ENCODE peak calls at places on chromosome 12, in nine cellular contexts. Y is mesendoderm, B is HCT116, C is lung, A is left ventricle myocardium inferior, D is mucosa of descending colon, N is BJ, M is uterus, Z is body of pancreas. W is an unnamed sample. For H3K36me3, the result is how much of the 10 kb centered on the place peaks cover.

GRCh38 chr12:9636807-9637206 is 29.1 kb upstream of the KLRB1 start:
- DNase-seq in Y (no peak), B (no peak), C (no peak), A (no peak), D (no peak), N (no peak), M (no peak), Z (no peak), W (no peak)

GRCh38 chr12:98002887-98003493 is 512.4 kb upstream of the TMPO start:
- DNase-seq in Y (peak), B (peak), C (peak), A (no peak), D (no peak), N (no peak), M (no peak), Z (peak), W (peak)

GRCh38 chr12:9378430-9378835 is 170.2 kb upstream of the PZP start:
- DNase-seq in Y (peak), B (no peak), C (no peak), A (no peak), D (no peak), N (no peak), M (no peak), Z (no peak), W (no peak)

GRCh38 chr12:52389313-52390207 is 4.1 kb upstream of the KRT84 start:
- DNase-seq in Y (peak), B (no peak), C (no peak), A (no peak), D (no peak), N (no peak), M (no peak), Z (no peak), W (no peak)

GRCh38 chr12:108455706-108456105 is 59.4 kb upstream of the FICD start:
- DNase-seq in Y (no peak), B (no peak), C (no peak), A (no peak), D (no peak), N (no peak), M (no peak), Z (no peak), W (no peak)

GRCh38 chr12:57078519-57079404 is at the start of gene NEMP1:
- DNase-seq in Y (peak), B (peak), C (peak), A (peak), D (peak), N (peak), M (peak), Z (peak), W (peak)

GRCh38 chr12:71648537-71648936 is 15.1 kb downstream of the ZFC3H1 start:
- DNase-seq in Y (no peak), B (no peak), C (no peak), A (no peak), D (no peak), N (no peak), M (no peak), Z (no peak), W (no peak)

GRCh38 chr12:27870939-27871338 is 90.9 kb upstream of the MANSC4 start:
- DNase-seq in Y (no peak), B (no peak), C (no peak), A (no peak), D (no peak), N (no peak), M (no peak), Z (no peak), W (no peak)

GRCh38 chr12:42410345-42410744 is 84.4 kb downstream of the PPHLN1 start:
- DNase-seq in Y (no peak), B (no peak), C (no peak), A (no peak), D (no peak), N (no peak), M (no peak), Z (no peak), W (no peak)

GRCh38 chr12:16119618-16120017 is 157.9 kb downstream of the SLC15A5 start:
- DNase-seq in Y (no peak), B (no peak), C (no peak), A (no peak), D (no peak), N (no peak), M (no peak), Z (no peak), W (no peak)

GRCh38 chr12:56836317-56836716 is 73.2 kb downstream of the HSD17B6 start:
- DNase-seq in Y (peak), B (no peak), C (peak), A (peak), D (no peak), N (peak), M (peak), Z (no peak), W (peak)

GRCh38 chr12:32407795-32408194 is 8.4 kb downstream of the FGD4 start:
- DNase-seq in Y (no peak), B (no peak), C (no peak), A (no peak), D (no peak), N (no peak), M (no peak), Z (no peak), W (no peak)

GRCh38 chr12:68375701-68376469 is 43.7 kb upstream of the MDM1 start:
- DNase-seq in Y (no peak), B (no peak), C (no peak), A (no peak), D (no peak), N (no peak), M (no peak), Z (no peak), W (no peak)

GRCh38 chr12:39972119-39972518 is 133.8 kb downstream of the SLC2A13 start:
- DNase-seq in Y (peak), B (no peak), C (no peak), A (no peak), D (no peak), N (peak), M (no peak), Z (no peak), W (no peak)

GRCh38 chr12:22229652-22230279 is 104.7 kb downstream of the ST8SIA1 start:
- DNase-seq in Y (no peak), B (no peak), C (no peak), A (no peak), D (no peak), N (no peak), M (no peak), Z (no peak), W (no peak)

GRCh38 chr12:123111498-123112165 is 39.3 kb downstream of the PITPNM2 start:
- DNase-seq in Y (no peak), B (no peak), C (no peak), A (no peak), D (no peak), N (no peak), M (no peak), Z (no peak), W (no peak)

GRCh38 chr12:21502164-21502496 is 541 bp downstream of the GOLT1B start:
- DNase-seq in Y (no peak), B (no peak), C (no peak), A (no peak), D (no peak), N (no peak), M (no peak), Z (peak), W (peak)

GRCh38 chr12:81896771-81897170 is 137.6 kb upstream of the PPFIA2 start:
- DNase-seq in Y (peak), B (no peak), C (no peak), A (no peak), D (no peak), N (no peak), M (no peak), Z (no peak), W (no peak)

GRCh38 chr12:102534899-102535298 is 54.5 kb upstream of the IGF1 start:
- DNase-seq in Y (no peak), B (no peak), C (no peak), A (no peak), D (no peak), N (no peak), M (no peak), Z (no peak), W (no peak)

GRCh38 chr12:118038122-118038521 is 21.6 kb downstream of the RFC5 start:
- DNase-seq in Y (no peak), B (no peak), C (no peak), A (no peak), D (no peak), N (no peak), M (no peak), Z (no peak), W (no peak)

GRCh38 chr12:42426733-42427132 is 100.8 kb downstream of the PPHLN1 start:
- DNase-seq in Y (peak), B (peak), C (no peak), A (no peak), D (no peak), N (no peak), M (no peak), Z (no peak), W (no peak)

GRCh38 chr12:123890536-123890902 is 82.1 kb downstream of the CCDC92 start:
- DNase-seq in Y (no peak), B (no peak), C (no peak), A (no peak), D (no peak), N (no peak), M (no peak), Z (no peak), W (no peak)

GRCh38 chr12:93181396-93181965 is 196.2 kb upstream of the NUDT4 start:
- DNase-seq in Y (no peak), B (no peak), C (no peak), A (no peak), D (no peak), N (no peak), M (no peak), Z (no peak), W (no peak)

GRCh38 chr12:25241171-25242020 is 9.3 kb downstream of the KRAS start:
- DNase-seq in Y (peak), B (peak), C (no peak), A (no peak), D (no peak), N (no peak), M (no peak), Z (no peak), W (no peak)

GRCh38 chr12:121295123-121295745 is 1.3 kb downstream of the CAMKK2 start:
- DNase-seq in Y (peak), B (no peak), C (no peak), A (no peak), D (no peak), N (no peak), M (no peak), Z (no peak), W (no peak)

GRCh38 chr12:45601390-45601789 is 128.1 kb upstream of the ARID2 start:
- DNase-seq in Y (no peak), B (no peak), C (no peak), A (no peak), D (no peak), N (no peak), M (no peak), Z (no peak), W (no peak)

GRCh38 chr12:29616664-29617409 is 119.4 kb upstream of the OVCH1 start:
- DNase-seq in Y (peak), B (peak), C (no peak), A (no peak), D (no peak), N (peak), M (no peak), Z (no peak), W (no peak)

GRCh38 chr12:46464863-46465262 is 92.3 kb upstream of the SLC38A2 start:
- DNase-seq in Y (no peak), B (no peak), C (no peak), A (no peak), D (no peak), N (no peak), M (no peak), Z (no peak), W (no peak)

GRCh38 chr12:122917508-122918227 is 21.7 kb upstream of the VPS37B start:
- DNase-seq in Y (no peak), B (no peak), C (peak), A (peak), D (peak), N (peak), M (no peak), Z (peak), W (peak)

DNA sequence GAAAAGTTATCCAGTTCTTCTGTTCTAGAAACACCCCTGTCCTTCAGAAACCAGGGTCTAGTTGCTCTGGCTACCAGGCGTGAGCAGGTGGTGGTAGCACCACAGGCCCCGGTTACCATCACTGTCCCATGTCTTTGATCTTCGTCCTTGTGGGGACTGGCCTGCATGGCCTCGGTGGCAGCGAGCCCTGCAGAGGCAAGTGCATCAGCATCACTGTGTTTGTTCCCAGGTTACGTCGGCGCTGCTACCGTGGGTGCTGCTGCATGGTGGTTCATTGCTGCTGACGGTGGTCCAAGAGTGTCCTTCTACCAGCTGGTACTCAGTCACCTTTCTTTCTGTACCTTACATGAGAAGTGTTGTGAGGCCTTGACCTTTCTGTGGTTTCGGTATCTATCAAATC is 58.9 kb downstream of the ANAPC7 start:
- DNase-seq in Y (no peak), B (no peak), C (no peak), A (no peak), D (no peak), N (no peak), M (no peak), Z (no peak), W (no peak)
- H3K36me3 ChIP-seq in Y (under half), B (half or more), C (half or more), A (half or more), D (under half), N (half or more), M (under half), Z (under half), W (half or more)

GRCh38 chr12:54523637-54524036 is 25.8 kb upstream of the PDE1B start:
- DNase-seq in Y (no peak), B (no peak), C (no peak), A (no peak), D (no peak), N (no peak), M (no peak), Z (no peak), W (no peak)

GRCh38 chr12:54526800-54527630 is 22.4 kb upstream of the PDE1B start:
- DNase-seq in Y (peak), B (peak), C (no peak), A (peak), D (no peak), N (no peak), M (no peak), Z (peak), W (peak)

GRCh38 chr12:54529581-54529980 is 19.8 kb upstream of the PDE1B start:
- DNase-seq in Y (no peak), B (no peak), C (no peak), A (no peak), D (no peak), N (no peak), M (no peak), Z (no peak), W (no peak)

GRCh38 chr12:54525383-54525782 is 24.0 kb upstream of the PDE1B start:
- DNase-seq in Y (no peak), B (no peak), C (no peak), A (no peak), D (no peak), N (no peak), M (no peak), Z (no peak), W (no peak)

GRCh38 chr12:54527631-54527929 is 21.8 kb upstream of the PDE1B start:
- DNase-seq in Y (no peak), B (no peak), C (no peak), A (no peak), D (no peak), N (no peak), M (no peak), Z (no peak), W (no peak)
- H3K36me3 ChIP-seq in Y (under half), B (under half), C (under half), A (under half), D (under half), N (under half), M (under half), Z (under half), W (under half)

DNA sequence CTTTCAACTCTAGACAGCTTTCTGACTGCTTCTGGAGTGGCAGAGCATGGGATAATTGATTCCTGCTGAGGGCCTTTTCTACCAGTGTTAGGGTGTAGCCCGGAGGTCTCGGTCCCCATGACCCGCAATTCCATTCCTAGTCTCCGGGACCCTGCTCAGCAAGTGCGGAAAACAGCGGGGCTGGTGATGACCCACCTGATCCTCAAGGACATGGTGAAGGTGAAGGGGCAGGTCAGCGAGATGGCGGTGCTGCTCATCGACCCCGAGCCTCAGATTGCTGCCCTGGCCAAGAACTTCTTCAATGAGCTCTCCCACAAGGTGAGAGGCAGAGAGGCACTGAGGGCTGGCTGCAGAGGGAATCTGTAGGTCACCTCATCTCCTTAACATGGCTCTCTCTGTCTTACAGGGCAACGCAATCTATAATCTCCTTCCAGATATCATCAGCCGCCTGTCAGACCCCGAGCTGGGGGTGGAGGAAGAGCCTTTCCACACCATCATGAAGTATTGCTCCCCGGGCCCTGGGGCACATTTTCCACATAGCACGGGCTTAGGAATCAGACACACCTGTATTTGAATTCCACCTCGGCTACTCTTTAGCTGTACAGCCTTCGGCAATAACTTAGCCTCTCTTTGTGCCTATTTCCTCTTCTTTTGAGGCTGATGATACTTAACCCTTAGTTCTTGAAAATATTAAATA is 5.6 kb upstream of the GAPDH start:
- DNase-seq in Y (peak), B (no peak), C (no peak), A (no peak), D (no peak), N (no peak), M (no peak), Z (no peak), W (no peak)
- H3K36me3 ChIP-seq in Y (half or more), B (under half), C (under half), A (half or more), D (under half), N (under half), M (under half), Z (under half), W (under half)

GRCh38 chr12:100215209-100215608 is 14.6 kb downstream of the ACTR6 start:
- DNase-seq in Y (no peak), B (no peak), C (no peak), A (no peak), D (no peak), N (no peak), M (no peak), Z (no peak), W (no peak)
- H3K36me3 ChIP-seq in Y (under half), B (under half), C (under half), A (half or more), D (under half), N (under half), M (under half), Z (under half), W (under half)

GRCh38 chr12:104453133-104453532 is 3.6 kb upstream of the CHST11 start:
- DNase-seq in Y (no peak), B (no peak), C (no peak), A (no peak), D (no peak), N (no peak), M (no peak), Z (no peak), W (no peak)

GRCh38 chr12:104455594-104456416 is 943 bp upstream of the CHST11 start:
- DNase-seq in Y (no peak), B (no peak), C (no peak), A (no peak), D (no peak), N (no peak), M (no peak), Z (no peak), W (no peak)

GRCh38 chr12:104456950-104457745 is 400 bp downstream of the CHST11 start:
- DNase-seq in Y (peak), B (no peak), C (peak), A (peak), D (peak), N (no peak), M (peak), Z (peak), W (peak)

GRCh38 chr12:104456417-104456949 is at the start of gene CHST11:
- DNase-seq in Y (peak), B (peak), C (peak), A (peak), D (peak), N (peak), M (peak), Z (peak), W (peak)

GRCh38 chr12:104454997-104455396 is 1.8 kb upstream of the CHST11 start:
- DNase-seq in Y (no peak), B (peak), C (no peak), A (no peak), D (no peak), N (no peak), M (no peak), Z (no peak), W (no peak)
- H3K36me3 ChIP-seq in Y (under half), B (under half), C (under half), A (under half), D (under half), N (under half), M (under half), Z (under half), W (under half)

DNA sequence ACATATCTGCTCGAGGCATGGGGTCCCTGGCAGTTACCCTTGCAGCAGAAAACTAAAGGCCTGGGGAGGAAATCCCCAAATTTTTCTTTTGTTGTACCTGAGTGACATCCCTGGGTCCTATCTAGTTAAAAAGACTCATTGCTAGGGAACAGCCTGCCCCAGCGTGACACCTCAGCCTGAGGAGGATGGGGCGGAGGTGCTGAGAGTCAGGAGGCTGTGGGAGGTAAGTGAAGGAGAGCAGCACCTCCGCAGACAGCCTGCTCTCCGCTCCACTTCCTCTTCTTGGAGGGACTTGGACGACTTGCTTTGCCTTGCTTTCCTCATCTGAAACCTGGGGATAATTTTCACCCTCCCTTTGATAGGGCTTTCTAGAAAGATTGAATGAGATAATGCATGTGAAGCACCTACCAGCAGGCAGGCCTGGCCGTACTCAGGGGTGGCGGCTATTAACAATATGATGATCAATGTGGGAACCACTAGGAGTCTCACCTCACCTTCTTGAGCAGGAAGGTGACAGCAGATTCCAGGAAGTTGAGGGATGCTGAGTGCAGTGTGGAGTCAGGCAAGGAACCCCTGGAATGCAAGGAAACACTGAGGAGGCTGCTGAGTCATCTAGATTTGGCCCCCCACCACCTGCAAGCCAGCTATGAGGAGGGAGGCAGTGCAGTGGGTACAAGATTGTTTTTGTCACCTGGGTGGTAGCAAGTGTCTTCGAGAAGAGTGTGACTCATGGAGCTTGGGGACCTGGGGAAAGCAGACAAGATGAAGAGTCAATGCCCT is 23.2 kb downstream of the UBE3B start:
- DNase-seq in Y (peak), B (no peak), C (no peak), A (no peak), D (no peak), N (no peak), M (no peak), Z (no peak), W (no peak)
- H3K36me3 ChIP-seq in Y (under half), B (under half), C (half or more), A (half or more), D (under half), N (under half), M (under half), Z (under half), W (half or more)

GRCh38 chr12:131917139-131917710 is 11.9 kb upstream of the PUS1 start:
- DNase-seq in Y (no peak), B (no peak), C (no peak), A (no peak), D (no peak), N (no peak), M (no peak), Z (no peak), W (no peak)
- H3K36me3 ChIP-seq in Y (under half), B (under half), C (under half), A (half or more), D (under half), N (half or more), M (under half), Z (under half), W (under half)

GRCh38 chr12:132056320-132056719 is 87.8 kb downstream of the DDX51 start:
- DNase-seq in Y (no peak), B (no peak), C (no peak), A (no peak), D (no peak), N (no peak), M (no peak), Z (no peak), W (no peak)

GRCh38 chr12:132055535-132056096 is 88.5 kb downstream of the DDX51 start:
- DNase-seq in Y (no peak), B (no peak), C (no peak), A (no peak), D (no peak), N (no peak), M (no peak), Z (no peak), W (no peak)

GRCh38 chr12:132052191-132052932 is 91.8 kb downstream of the DDX51 start:
- DNase-seq in Y (no peak), B (no peak), C (no peak), A (no peak), D (no peak), N (no peak), M (no peak), Z (no peak), W (no peak)

GRCh38 chr12:132054983-132055382 is 89.1 kb downstream of the DDX51 start:
- DNase-seq in Y (no peak), B (no peak), C (no peak), A (no peak), D (no peak), N (no peak), M (no peak), Z (no peak), W (no peak)

GRCh38 chr12:132053338-132054330 is 90.5 kb downstream of the DDX51 start:
- DNase-seq in Y (no peak), B (no peak), C (no peak), A (no peak), D (no peak), N (no peak), M (no peak), Z (no peak), W (no peak)
- H3K36me3 ChIP-seq in Y (under half), B (under half), C (under half), A (half or more), D (under half), N (under half), M (under half), Z (under half), W (under half)

W was measured in transverse colon.